ENCODE peak calls at places on chromosomes 6 and 20, in eight cellular contexts. One of them, this sample, is unnamed.

GRCh38 chr6:33592595-33593413 is 12.7 kb upstream of the BAK1 start:
- DNase-seq in spleen: peak
- DNase-seq in ovary: no peak
- DNase-seq in IMR-90: no peak
- DNase-seq in tibial nerve: no peak
- DNase-seq in GM12878: peak
- DNase-seq in stomach: peak
- DNase-seq in Peyer's patch: peak
- DNase-seq in this sample: no peak

GRCh38 chr6:131980791-131981623 is 29.8 kb upstream of the CCN2 start:
- DNase-seq in Peyer's patch: no peak
- DNase-seq in IMR-90: no peak
- DNase-seq in GM12878: no peak
- DNase-seq in spleen: no peak
- DNase-seq in ovary: no peak
- DNase-seq in stomach: no peak
- DNase-seq in tibial nerve: no peak
- DNase-seq in this sample: no peak

GRCh38 chr6:106790146-106790770 is 160.9 kb downstream of the QRSL1 start:
- DNase-seq in spleen: no peak
- DNase-seq in IMR-90: no peak
- DNase-seq in Peyer's patch: no peak
- DNase-seq in tibial nerve: no peak
- DNase-seq in ovary: no peak
- DNase-seq in stomach: no peak
- DNase-seq in GM12878: no peak
- DNase-seq in this sample: no peak

GRCh38 chr20:45630366-45630765 is 718 bp downstream of the WFDC9 start:
- DNase-seq in IMR-90: no peak
- DNase-seq in stomach: no peak
- DNase-seq in Peyer's patch: no peak
- DNase-seq in GM12878: no peak
- DNase-seq in spleen: no peak
- DNase-seq in ovary: no peak
- DNase-seq in tibial nerve: no peak
- DNase-seq in this sample: no peak

GRCh38 chr6:141326426-141326825 is 806.3 kb upstream of the GJE1 start:
- DNase-seq in Peyer's patch: no peak
- DNase-seq in IMR-90: peak
- DNase-seq in stomach: no peak
- DNase-seq in ovary: no peak
- DNase-seq in GM12878: no peak
- DNase-seq in tibial nerve: no peak
- DNase-seq in spleen: no peak
- DNase-seq in this sample: peak

GRCh38 chr20:39025883-39026282 is 63.7 kb downstream of the DHX35 start:
- DNase-seq in tibial nerve: no peak
- DNase-seq in spleen: no peak
- DNase-seq in ovary: no peak
- DNase-seq in IMR-90: no peak
- DNase-seq in stomach: no peak
- DNase-seq in GM12878: no peak
- DNase-seq in Peyer's patch: no peak
- DNase-seq in this sample: no peak

GRCh38 chr6:4914412-4915159 is 89.3 kb downstream of the RPP40 start:
- DNase-seq in Peyer's patch: no peak
- DNase-seq in stomach: no peak
- DNase-seq in GM12878: no peak
- DNase-seq in tibial nerve: no peak
- DNase-seq in IMR-90: peak
- DNase-seq in ovary: no peak
- DNase-seq in spleen: no peak
- DNase-seq in this sample: no peak

GRCh38 chr6:4896401-4896800 is 107.4 kb downstream of the RPP40 start:
- DNase-seq in IMR-90: no peak
- DNase-seq in ovary: no peak
- DNase-seq in GM12878: no peak
- DNase-seq in tibial nerve: no peak
- DNase-seq in spleen: no peak
- DNase-seq in Peyer's patch: no peak
- DNase-seq in stomach: no peak
- DNase-seq in this sample: no peak

GRCh38 chr6:156809446-156810178 is 32.4 kb downstream of the ARID1B start:
- DNase-seq in spleen: no peak
- DNase-seq in IMR-90: no peak
- DNase-seq in GM12878: no peak
- DNase-seq in Peyer's patch: no peak
- DNase-seq in tibial nerve: no peak
- DNase-seq in stomach: no peak
- DNase-seq in ovary: no peak
- DNase-seq in this sample: no peak

GRCh38 chr6:112560651-112561050 is 213.5 kb downstream of the RFPL4B start:
- DNase-seq in tibial nerve: no peak
- DNase-seq in IMR-90: no peak
- DNase-seq in GM12878: no peak
- DNase-seq in spleen: no peak
- DNase-seq in ovary: no peak
- DNase-seq in stomach: no peak
- DNase-seq in Peyer's patch: no peak
- DNase-seq in this sample: no peak

GRCh38 chr6:142132625-142133024 is at the start of gene GJE1:
- DNase-seq in ovary: no peak
- DNase-seq in GM12878: no peak
- DNase-seq in Peyer's patch: no peak
- DNase-seq in spleen: no peak
- DNase-seq in IMR-90: no peak
- DNase-seq in stomach: no peak
- DNase-seq in tibial nerve: no peak
- DNase-seq in this sample: no peak

GRCh38 chr6:116631379-116631990 is 15.2 kb downstream of the RSPH4A start:
- DNase-seq in GM12878: no peak
- DNase-seq in IMR-90: no peak
- DNase-seq in spleen: no peak
- DNase-seq in stomach: no peak
- DNase-seq in tibial nerve: no peak
- DNase-seq in Peyer's patch: no peak
- DNase-seq in ovary: no peak
- DNase-seq in this sample: no peak

GRCh38 chr6:104537185-104537584 is 322.5 kb downstream of the HACE1 start:
- DNase-seq in ovary: no peak
- DNase-seq in spleen: no peak
- DNase-seq in tibial nerve: no peak
- DNase-seq in IMR-90: peak
- DNase-seq in GM12878: no peak
- DNase-seq in Peyer's patch: no peak
- DNase-seq in stomach: no peak
- DNase-seq in this sample: no peak

GRCh38 chr20:21529863-21530262 is 16.0 kb upstream of the NKX2-2 start:
- DNase-seq in tibial nerve: no peak
- DNase-seq in GM12878: no peak
- DNase-seq in ovary: no peak
- DNase-seq in spleen: no peak
- DNase-seq in IMR-90: no peak
- DNase-seq in stomach: no peak
- DNase-seq in Peyer's patch: no peak
- DNase-seq in this sample: no peak

GRCh38 chr20:37757550-37757949 is 63.7 kb downstream of the CTNNBL1 start:
- DNase-seq in spleen: no peak
- DNase-seq in stomach: no peak
- DNase-seq in GM12878: no peak
- DNase-seq in IMR-90: no peak
- DNase-seq in ovary: no peak
- DNase-seq in tibial nerve: no peak
- DNase-seq in Peyer's patch: no peak
- DNase-seq in this sample: no peak

GRCh38 chr20:7499201-7499600 is 441.1 kb downstream of the HAO1 start:
- DNase-seq in tibial nerve: no peak
- DNase-seq in GM12878: no peak
- DNase-seq in Peyer's patch: no peak
- DNase-seq in stomach: no peak
- DNase-seq in IMR-90: no peak
- DNase-seq in spleen: no peak
- DNase-seq in ovary: no peak
- DNase-seq in this sample: no peak

GRCh38 chr20:34249291-34249690 is 8.1 kb downstream of the ASIP start:
- DNase-seq in IMR-90: peak
- DNase-seq in spleen: no peak
- DNase-seq in Peyer's patch: no peak
- DNase-seq in GM12878: peak
- DNase-seq in ovary: no peak
- DNase-seq in tibial nerve: no peak
- DNase-seq in stomach: no peak
- DNase-seq in this sample: peak

GRCh38 chr6:116090251-116090650 is 10.4 kb upstream of the NT5DC1 start:
- DNase-seq in IMR-90: no peak
- DNase-seq in spleen: no peak
- DNase-seq in ovary: no peak
- DNase-seq in tibial nerve: no peak
- DNase-seq in GM12878: peak
- DNase-seq in stomach: no peak
- DNase-seq in Peyer's patch: no peak
- DNase-seq in this sample: no peak

GRCh38 chr20:20711413-20711812 is 1.0 kb downstream of the RALGAPA2 start:
- DNase-seq in spleen: peak
- DNase-seq in stomach: no peak
- DNase-seq in tibial nerve: no peak
- DNase-seq in GM12878: no peak
- DNase-seq in IMR-90: no peak
- DNase-seq in ovary: no peak
- DNase-seq in Peyer's patch: peak
- DNase-seq in this sample: no peak

GRCh38 chr6:46312657-46313056 is 141.9 kb upstream of the ENPP5 start:
- DNase-seq in Peyer's patch: no peak
- DNase-seq in stomach: no peak
- DNase-seq in tibial nerve: no peak
- DNase-seq in spleen: no peak
- DNase-seq in GM12878: no peak
- DNase-seq in ovary: no peak
- DNase-seq in IMR-90: no peak
- DNase-seq in this sample: no peak

GRCh38 chr6:109916759-109917158 is 61.4 kb upstream of the GPR6 start:
- DNase-seq in ovary: no peak
- DNase-seq in spleen: no peak
- DNase-seq in stomach: no peak
- DNase-seq in IMR-90: no peak
- DNase-seq in Peyer's patch: no peak
- DNase-seq in tibial nerve: no peak
- DNase-seq in GM12878: no peak
- DNase-seq in this sample: no peak
- TF ChIP-seq POLR2A in ovary: no peak
- TF ChIP-seq POLR2A in spleen: no peak
- TF ChIP-seq POLR2A in stomach: no peak
- TF ChIP-seq POLR2A in IMR-90: no peak
- TF ChIP-seq POLR2A in Peyer's patch: no peak
- TF ChIP-seq POLR2A in tibial nerve: no peak
- TF ChIP-seq POLR2A in GM12878: no peak
- TF ChIP-seq POLR2A in this sample: no peak

GRCh38 chr6:24357336-24358218 is at the start of gene DCDC2:
- DNase-seq in stomach: peak
- DNase-seq in GM12878: no peak
- DNase-seq in IMR-90: no peak
- DNase-seq in Peyer's patch: peak
- DNase-seq in ovary: peak
- DNase-seq in tibial nerve: no peak
- DNase-seq in spleen: peak
- DNase-seq in this sample: peak
- H3K4me3 ChIP-seq in stomach: peak
- H3K4me3 ChIP-seq in GM12878: no peak
- H3K4me3 ChIP-seq in IMR-90: peak
- H3K4me3 ChIP-seq in Peyer's patch: no peak
- H3K4me3 ChIP-seq in ovary: peak
- H3K4me3 ChIP-seq in tibial nerve: peak
- H3K4me3 ChIP-seq in spleen: peak
- H3K4me3 ChIP-seq in this sample: no peak

DNA sequence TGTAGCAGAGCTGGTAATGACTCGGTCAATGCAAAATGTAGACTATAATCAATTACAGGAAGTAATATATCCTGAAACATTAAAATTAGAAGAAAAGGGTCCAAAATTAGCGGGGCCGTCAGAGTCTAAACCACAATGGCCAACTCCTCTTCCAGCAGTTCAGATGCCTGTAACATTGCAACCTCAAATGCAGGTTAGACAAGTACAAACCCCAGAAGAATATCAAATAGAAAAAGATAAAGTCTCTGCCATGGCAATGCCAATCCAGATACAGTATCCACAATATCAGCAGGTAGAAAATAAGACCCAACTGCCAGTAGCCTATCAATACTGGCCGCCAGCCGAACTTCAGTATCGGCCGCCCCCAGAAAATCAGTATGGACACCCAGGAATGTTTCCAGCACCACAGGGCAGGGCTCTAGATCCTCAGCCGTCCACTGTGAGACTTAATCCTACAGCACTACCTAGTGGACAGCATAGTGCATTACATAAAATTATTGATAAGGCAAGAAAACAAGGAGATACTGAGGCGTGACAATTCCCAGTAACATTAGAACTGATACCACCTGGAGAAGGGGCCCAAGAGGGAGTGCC is 158.4 kb downstream of the GPX5 start:
- DNase-seq in stomach: no peak
- DNase-seq in spleen: no peak
- DNase-seq in Peyer's patch: no peak
- DNase-seq in IMR-90: peak
- DNase-seq in tibial nerve: no peak
- DNase-seq in ovary: no peak
- DNase-seq in GM12878: no peak
- DNase-seq in this sample: no peak
- TF ChIP-seq CTCF in stomach: no peak
- TF ChIP-seq CTCF in spleen: peak
- TF ChIP-seq CTCF in Peyer's patch: no peak
- TF ChIP-seq CTCF in IMR-90: peak
- TF ChIP-seq CTCF in tibial nerve: peak
- TF ChIP-seq CTCF in ovary: no peak
- TF ChIP-seq CTCF in GM12878: peak
- TF ChIP-seq CTCF in this sample: no peak

GRCh38 chr20:47361268-47361665 is 4.8 kb upstream of the ZMYND8 start:
- DNase-seq in tibial nerve: no peak
- DNase-seq in GM12878: no peak
- DNase-seq in spleen: peak
- DNase-seq in IMR-90: no peak
- DNase-seq in ovary: no peak
- DNase-seq in Peyer's patch: no peak
- DNase-seq in stomach: no peak
- DNase-seq in this sample: no peak

GRCh38 chr20:47360207-47360488 is 3.6 kb upstream of the ZMYND8 start:
- DNase-seq in GM12878: no peak
- DNase-seq in spleen: peak
- DNase-seq in IMR-90: peak
- DNase-seq in stomach: peak
- DNase-seq in Peyer's patch: no peak
- DNase-seq in ovary: no peak
- DNase-seq in tibial nerve: no peak
- DNase-seq in this sample: no peak

GRCh38 chr20:47358672-47359532 is 2.4 kb upstream of the ZMYND8 start:
- DNase-seq in stomach: peak
- DNase-seq in ovary: peak
- DNase-seq in tibial nerve: peak
- DNase-seq in IMR-90: peak
- DNase-seq in GM12878: no peak
- DNase-seq in Peyer's patch: peak
- DNase-seq in spleen: peak
- DNase-seq in this sample: peak

GRCh38 chr20:47359533-47360206 is 3.2 kb upstream of the ZMYND8 start:
- DNase-seq in Peyer's patch: no peak
- DNase-seq in spleen: peak
- DNase-seq in stomach: no peak
- DNase-seq in GM12878: no peak
- DNase-seq in tibial nerve: no peak
- DNase-seq in ovary: no peak
- DNase-seq in IMR-90: no peak
- DNase-seq in this sample: no peak

GRCh38 chr20:47360489-47361267 is 4.2 kb upstream of the ZMYND8 start:
- DNase-seq in stomach: peak
- DNase-seq in tibial nerve: peak
- DNase-seq in spleen: peak
- DNase-seq in ovary: peak
- DNase-seq in Peyer's patch: peak
- DNase-seq in IMR-90: peak
- DNase-seq in GM12878: no peak
- DNase-seq in this sample: peak
- TF ChIP-seq POLR2A in stomach: no peak
- TF ChIP-seq POLR2A in tibial nerve: peak
- TF ChIP-seq POLR2A in spleen: no peak
- TF ChIP-seq POLR2A in ovary: peak
- TF ChIP-seq POLR2A in Peyer's patch: peak
- TF ChIP-seq POLR2A in IMR-90: peak
- TF ChIP-seq POLR2A in GM12878: peak
- TF ChIP-seq POLR2A in this sample: no peak

This sample was measured in lower leg skin.